ENCODE peak calls at places on chromosomes 12 and 14, in six cellular contexts. M is progenitor cell of endocrine pancreas; B is stimulated activated effector memory CD8-positive, alpha-beta T cell treated with anti-CD3 and anti-CD28 coated beads, Interleukin-12 subunit alpha, Interleukin-12 subunit beta, amount 100 ng/mL, for 72 hours; J is heart left ventricle; Z is activated CD8-positive, alpha-beta memory T cell treated with anti-CD3 and anti-CD28 coated beads for 1 hour; X is CD4-positive, alpha-beta T cell. A is an unnamed sample.

GRCh38 chr12:93106910-93107309 is 177.8 kb upstream of the EEA1 start:
- DNase-seq in X (no peak), B (no peak), J (no peak), Z (no peak), M (no peak), A (no peak)

GRCh38 chr12:62724947-62725447 is 210.0 kb downstream of the PPM1H start:
- DNase-seq in Z (no peak), J (no peak), M (peak; percentile 11), X (no peak), B (no peak), A (peak; percentile 14)

GRCh38 chr12:47770086-47770726 is 2.8 kb upstream of the SLC48A1 start:
- DNase-seq in B (no peak), X (no peak), J (no peak), M (no peak), Z (no peak), A (no peak)

GRCh38 chr12:130498589-130499385 is 161.1 kb downstream of the PIWIL1 start:
- DNase-seq in M (no peak), Z (no peak), X (no peak), B (no peak), J (no peak), A (no peak)

GRCh38 chr12:82688035-82688501 is 1.4 kb downstream of the TMTC2 start:
- DNase-seq in M (no peak), Z (no peak), B (no peak), X (no peak), J (no peak), A (peak; percentile 29)

GRCh38 chr14:69244946-69245345 is 15.0 kb upstream of the GALNT16 start:
- DNase-seq in B (no peak), Z (no peak), X (no peak), M (no peak), J (no peak), A (no peak)

GRCh38 chr14:70708717-70709570 is 67.2 kb downstream of the TTC9 start:
- DNase-seq in J (no peak), Z (no peak), B (no peak), M (no peak), X (no peak), A (no peak)

GRCh38 chr12:58310828-58311273 is 369.5 kb downstream of the ATP23 start:
- DNase-seq in Z (no peak), M (no peak), J (no peak), X (no peak), B (no peak), A (no peak)

GRCh38 chr14:93906341-93907329 is 20.5 kb upstream of the FAM181A start:
- DNase-seq in X (peak; percentile 43), J (no peak), Z (peak; percentile 29), M (peak; percentile 51), B (peak; percentile 81), A (peak; percentile 75)

GRCh38 chr12:19220205-19220604 is 90.7 kb downstream of the PLEKHA5 start:
- DNase-seq in J (no peak), B (no peak), X (no peak), Z (no peak), M (no peak), A (no peak)